ENCODE peak calls at places on chromosomes 6 and 20, in ten cellular contexts. T, H, P, S, J, U, L, K, W and G are unnamed samples.
A peak's percentile ranks its signal among the peaks of the same experiment; 100 is the strongest.

GRCh38 chr20:61046721-61047351 is 205.2 kb upstream of the CDH4 start:
- DNase-seq in H (no peak), U (no peak), J (no peak), L (no peak), P (no peak), K (no peak), T (no peak), W (no peak), S (no peak), G (no peak)

GRCh38 chr6:145631374-145631773 is 103.9 kb downstream of the EPM2A start:
- DNase-seq in H (no peak), K (no peak), W (no peak), U (no peak), S (no peak), L (no peak), P (no peak), J (no peak), T (no peak), G (no peak)

GRCh38 chr6:20455175-20456075 is 53.7 kb downstream of the E2F3 start:
- DNase-seq in T (no peak), S (no peak), U (no peak), J (no peak), W (no peak), L (no peak), H (peak; percentile 21), P (peak; percentile 54), K (no peak), G (peak; percentile 36)

GRCh38 chr6:74851598-74851997 is 354.3 kb downstream of the COL12A1 start:
- DNase-seq in J (peak; percentile 26), H (peak; percentile 46), U (no peak), L (no peak), S (no peak), K (no peak), W (no peak), T (no peak), P (no peak), G (peak; percentile 7)

GRCh38 chr6:130840050-130840449 is 12.8 kb downstream of the SMLR1 start:
- DNase-seq in W (no peak), H (no peak), T (no peak), J (no peak), L (no peak), S (no peak), K (no peak), U (no peak), P (no peak), G (no peak)

GRCh38 chr6:81750660-81751387 is 1.7 kb downstream of the TENT5A start:
- DNase-seq in P (peak; percentile 26), T (no peak), L (no peak), U (no peak), H (no peak), W (no peak), K (no peak), S (no peak), J (no peak), G (peak; percentile 24)

GRCh38 chr6:137883400-137883888 is 16.4 kb downstream of the TNFAIP3 start:
- DNase-seq in H (peak; percentile 24), J (no peak), K (no peak), S (no peak), U (no peak), P (no peak), L (no peak), W (no peak), T (no peak), G (no peak)

GRCh38 chr20:53735536-53736050 is 142.0 kb upstream of the ZNF217 start:
- DNase-seq in K (peak; percentile 91), T (no peak), J (no peak), U (no peak), H (peak; percentile 70), L (no peak), P (no peak), S (peak; percentile 76), W (no peak), G (peak; percentile 86)

GRCh38 chr20:13772529-13772928 is 12.2 kb downstream of the ESF1 start:
- DNase-seq in J (no peak), W (no peak), K (no peak), S (no peak), U (no peak), T (no peak), P (no peak), H (no peak), L (no peak), G (no peak)
- TF ChIP-seq CTCF in J (no peak), W (no peak), K (no peak), S (no peak), U (no peak), T (no peak), P (no peak), H (no peak), L (no peak), G (no peak)

DNA sequence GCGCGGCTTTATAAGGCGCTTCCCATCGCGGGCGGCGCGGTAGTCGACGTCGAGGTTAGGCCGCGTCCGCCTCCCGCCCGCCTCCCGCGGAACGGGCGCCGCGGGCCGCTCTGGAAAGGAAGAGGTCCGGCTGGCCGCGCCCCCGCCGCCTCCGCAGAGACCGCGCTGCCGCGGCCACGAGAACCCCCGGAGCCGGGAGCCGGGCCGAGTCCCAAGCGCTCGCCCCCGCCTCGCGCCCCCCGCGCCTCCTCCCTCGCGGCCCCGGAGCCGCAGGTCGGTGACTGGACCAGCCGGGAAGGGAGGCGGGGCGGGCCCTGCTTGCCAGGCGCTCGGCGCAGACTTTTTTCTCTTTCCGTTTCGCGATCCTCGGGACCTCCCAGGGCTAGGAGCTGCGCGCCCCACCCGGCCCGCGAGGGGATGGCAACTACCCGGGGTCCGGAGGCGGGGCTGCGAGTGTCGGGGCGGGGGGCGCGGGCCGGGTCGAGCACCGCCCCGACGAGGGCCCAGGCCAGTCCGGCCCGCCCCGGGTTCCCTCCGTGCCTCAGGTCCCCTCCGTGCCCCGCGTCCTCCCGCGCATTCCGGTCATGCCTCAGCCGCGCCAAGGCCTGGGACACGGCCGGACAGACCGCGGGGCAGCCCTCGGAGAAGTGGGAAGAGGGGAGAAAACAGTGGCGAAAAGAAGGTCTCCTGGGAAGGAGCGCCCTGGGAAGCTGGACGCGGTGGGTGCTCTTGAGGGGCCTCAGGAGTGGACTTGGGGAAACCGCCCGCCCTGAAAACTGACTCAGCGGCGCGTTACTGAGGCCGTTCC is 421 bp upstream of the PXDC1 start:
- DNase-seq in L (peak; percentile 81), T (peak; percentile 86), U (peak; percentile 66), P (peak; percentile 78), K (peak; percentile 82), S (peak; percentile 73), W (peak; percentile 83), H (peak; percentile 89), J (peak; percentile 89), G (peak; percentile 90)
- TF ChIP-seq CTCF in L (peak; percentile 22), T (peak; percentile 3), U (peak; percentile 28), P (no peak), K (peak; percentile 37), S (peak; percentile 10), W (peak; percentile 43), H (peak; percentile 28), J (no peak), G (peak; percentile 71)

GRCh38 chr20:50118203-50118602 is 5.3 kb upstream of the UBE2V1 start:
- DNase-seq in T (no peak), H (no peak), W (no peak), U (no peak), L (no peak), S (no peak), J (no peak), K (no peak), P (no peak), G (no peak)

GRCh38 chr20:50116368-50116999 is 3.5 kb upstream of the UBE2V1 start:
- DNase-seq in L (no peak), H (no peak), T (no peak), S (no peak), W (no peak), U (no peak), J (no peak), K (no peak), P (no peak), G (no peak)

GRCh38 chr20:50115041-50115512 is 2.1 kb upstream of the UBE2V1 start:
- DNase-seq in K (no peak), J (no peak), H (no peak), W (no peak), S (no peak), U (no peak), L (no peak), P (no peak), T (no peak), G (no peak)

GRCh38 chr20:50113420-50114224 is 672 bp upstream of the UBE2V1 start:
- DNase-seq in L (no peak), H (no peak), P (no peak), T (no peak), U (no peak), K (no peak), J (no peak), W (no peak), S (no peak), G (peak; percentile 41)

DNA sequence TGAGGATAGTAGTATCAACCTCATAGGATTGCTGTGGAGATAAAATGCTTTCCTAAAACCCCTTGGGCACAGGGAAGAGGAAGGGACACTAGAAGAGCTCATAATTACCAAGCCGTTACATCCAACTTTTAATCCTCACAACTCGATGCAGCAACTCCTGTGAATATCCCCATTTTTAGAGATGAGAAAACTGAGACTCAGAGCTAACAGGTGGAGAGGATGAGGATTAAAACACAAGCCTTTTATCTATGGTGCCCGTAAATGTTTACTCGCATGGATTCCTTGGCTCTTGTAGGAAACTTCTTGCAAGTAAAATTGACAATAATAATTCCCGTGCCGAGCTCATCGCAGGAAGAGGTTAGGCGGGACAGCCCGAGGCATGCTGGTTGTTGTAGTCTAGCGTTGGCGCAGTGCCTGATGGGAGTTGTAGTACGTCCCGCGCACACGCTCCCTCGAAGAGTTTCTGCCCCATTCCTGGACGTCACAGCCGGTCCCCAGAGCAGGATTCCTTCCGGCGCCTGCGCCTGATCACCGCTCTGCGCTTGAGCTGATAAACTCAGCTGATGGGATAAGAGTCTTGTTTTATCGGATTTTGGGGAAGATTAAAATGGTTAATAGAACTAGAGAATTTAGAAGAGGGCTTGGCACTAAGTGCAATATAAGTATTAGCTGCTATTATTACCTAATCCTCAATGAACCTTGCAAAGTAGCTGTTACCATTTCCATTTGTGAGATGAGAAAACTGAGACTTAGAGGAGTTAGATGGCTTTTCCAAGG is 2.8 kb upstream of the UBE2V1 start:
- DNase-seq in K (peak; percentile 94), U (peak; percentile 98), H (peak; percentile 98), T (peak; percentile 96), P (peak; percentile 98), L (peak; percentile 97), S (peak; percentile 96), W (peak; percentile 92), J (peak; percentile 97), G (peak; percentile 95)
- TF ChIP-seq CTCF in K (no peak), U (peak; percentile 29), H (no peak), T (no peak), P (peak; percentile 13), L (no peak), S (no peak), W (no peak), J (no peak), G (no peak)

DNA sequence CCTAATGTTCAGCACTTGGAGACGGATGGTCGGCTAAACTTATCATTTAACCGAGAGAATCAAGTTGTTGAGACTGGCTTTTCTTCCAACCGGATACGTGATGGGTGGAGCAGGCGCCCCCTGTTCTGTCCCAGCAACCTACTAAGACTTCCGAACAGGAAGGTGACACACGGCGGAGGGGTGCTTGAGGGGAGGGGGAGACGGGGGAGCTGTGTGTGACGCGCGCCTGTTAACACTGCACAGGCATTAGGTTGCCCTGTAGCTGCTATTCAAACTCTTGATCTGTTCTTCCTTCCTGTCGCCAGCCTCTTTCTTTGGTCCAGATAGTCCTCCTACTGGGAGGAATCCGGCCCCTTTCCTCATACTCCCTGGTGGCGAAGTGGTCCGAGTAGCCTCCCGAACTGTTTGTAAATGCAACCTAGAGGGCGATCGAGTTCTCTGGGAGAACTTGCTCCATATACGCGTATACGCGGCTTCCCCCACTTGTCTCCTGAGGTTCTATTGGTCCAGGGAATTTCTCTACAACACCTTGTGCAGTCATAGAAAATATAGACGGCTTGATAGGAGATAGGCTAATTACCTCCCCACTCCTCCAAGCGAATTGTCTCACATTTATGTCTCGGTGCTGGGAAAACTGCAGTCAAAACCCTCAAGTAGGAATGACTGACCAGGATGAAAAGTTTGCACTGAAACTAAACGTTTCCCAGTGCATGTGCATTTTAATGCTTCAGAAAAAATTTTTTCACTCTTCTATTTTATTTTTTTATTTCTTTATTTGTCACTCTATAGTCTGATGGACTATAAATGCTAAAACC is 126.0 kb upstream of the SLC2A12 start:
- DNase-seq in L (peak; percentile 80), J (peak; percentile 90), H (peak; percentile 95), S (peak; percentile 91), P (peak; percentile 90), K (peak; percentile 85), T (peak; percentile 78), U (peak; percentile 81), W (peak; percentile 68), G (peak; percentile 95)
- TF ChIP-seq CTCF in L (peak; percentile 96), J (peak; percentile 84), H (peak; percentile 90), S (peak; percentile 76), P (peak; percentile 34), K (peak; percentile 91), T (peak; percentile 49), U (peak; percentile 84), W (peak; percentile 26), G (peak; percentile 86)